ENCODE peak calls at places on chromosomes 13 and 19, in six cellular contexts. One of them, this sample, is unnamed.

GRCh38 chr19:35995655-35995993 is 636 bp downstream of the SDHAF1 start:
- DNase-seq in lung: peak; percentile 54
- DNase-seq in fibroblast of lung: peak; percentile 18
- DNase-seq in neural progenitor cell: peak; percentile 80
- DNase-seq in left lung: no peak
- DNase-seq in right lobe of liver: peak; percentile 57
- DNase-seq in this sample: peak; percentile 24

GRCh38 chr13:74133657-74134201 is 475 bp downstream of the KLF12 start:
- DNase-seq in neural progenitor cell: peak; percentile 89
- DNase-seq in fibroblast of lung: peak; percentile 97
- DNase-seq in right lobe of liver: peak; percentile 61
- DNase-seq in lung: peak; percentile 74
- DNase-seq in left lung: peak; percentile 84
- DNase-seq in this sample: peak; percentile 86

GRCh38 chr13:71811344-71811743 is 55.7 kb downstream of the DACH1 start:
- DNase-seq in neural progenitor cell: no peak
- DNase-seq in left lung: no peak
- DNase-seq in right lobe of liver: no peak
- DNase-seq in fibroblast of lung: no peak
- DNase-seq in lung: no peak
- DNase-seq in this sample: no peak

GRCh38 chr13:23081246-23081645 is 99.5 kb upstream of the SGCG start:
- DNase-seq in fibroblast of lung: peak; percentile 48
- DNase-seq in neural progenitor cell: no peak
- DNase-seq in lung: no peak
- DNase-seq in right lobe of liver: no peak
- DNase-seq in left lung: no peak
- DNase-seq in this sample: no peak

GRCh38 chr19:31119951-31120690 is 229.1 kb downstream of the TSHZ3 start:
- DNase-seq in right lobe of liver: no peak
- DNase-seq in lung: no peak
- DNase-seq in left lung: no peak
- DNase-seq in neural progenitor cell: no peak
- DNase-seq in fibroblast of lung: peak; percentile 84
- DNase-seq in this sample: no peak

GRCh38 chr19:57789288-57789687 is 19.8 kb downstream of the ZNF586 start:
- DNase-seq in fibroblast of lung: no peak
- DNase-seq in neural progenitor cell: no peak
- DNase-seq in lung: no peak
- DNase-seq in right lobe of liver: no peak
- DNase-seq in left lung: no peak
- DNase-seq in this sample: no peak

GRCh38 chr19:3981736-3982681 is 3.3 kb downstream of the EEF2 start:
- DNase-seq in left lung: no peak
- DNase-seq in right lobe of liver: no peak
- DNase-seq in fibroblast of lung: no peak
- DNase-seq in neural progenitor cell: no peak
- DNase-seq in lung: no peak
- DNase-seq in this sample: no peak

GRCh38 chr13:99442273-99442895 is 58.9 kb upstream of the TM9SF2 start:
- DNase-seq in fibroblast of lung: peak; percentile 27
- DNase-seq in lung: no peak
- DNase-seq in right lobe of liver: no peak
- DNase-seq in neural progenitor cell: peak; percentile 60
- DNase-seq in left lung: no peak
- DNase-seq in this sample: peak; percentile 43

GRCh38 chr13:114128624-114129522 is 3.5 kb downstream of the RASA3 start:
- DNase-seq in left lung: peak; percentile 88
- DNase-seq in neural progenitor cell: no peak
- DNase-seq in lung: peak; percentile 74
- DNase-seq in fibroblast of lung: peak; percentile 97
- DNase-seq in right lobe of liver: peak; percentile 80
- DNase-seq in this sample: peak; percentile 79

GRCh38 chr13:50015263-50015662 is at the start of gene KCNRG:
- DNase-seq in lung: no peak
- DNase-seq in right lobe of liver: no peak
- DNase-seq in fibroblast of lung: peak; percentile 44
- DNase-seq in left lung: no peak
- DNase-seq in neural progenitor cell: no peak
- DNase-seq in this sample: no peak

GRCh38 chr13:110957181-110957884 is 42.5 kb upstream of the ANKRD10 start:
- DNase-seq in neural progenitor cell: no peak
- DNase-seq in lung: no peak
- DNase-seq in fibroblast of lung: no peak
- DNase-seq in right lobe of liver: no peak
- DNase-seq in left lung: no peak
- DNase-seq in this sample: no peak

GRCh38 chr13:112072531-112073244 is 5.7 kb downstream of the SOX1 start:
- DNase-seq in right lobe of liver: no peak
- DNase-seq in lung: no peak
- DNase-seq in fibroblast of lung: peak; percentile 8
- DNase-seq in neural progenitor cell: peak; percentile 88
- DNase-seq in left lung: no peak
- DNase-seq in this sample: no peak

GRCh38 chr13:113882716-113883115 is 18.8 kb upstream of the GAS6 start:
- DNase-seq in right lobe of liver: no peak
- DNase-seq in fibroblast of lung: no peak
- DNase-seq in neural progenitor cell: no peak
- DNase-seq in lung: no peak
- DNase-seq in left lung: no peak
- DNase-seq in this sample: no peak

GRCh38 chr13:29081036-29081435 is 260.9 kb downstream of the MTUS2 start:
- DNase-seq in neural progenitor cell: no peak
- DNase-seq in lung: no peak
- DNase-seq in right lobe of liver: no peak
- DNase-seq in fibroblast of lung: no peak
- DNase-seq in left lung: no peak
- DNase-seq in this sample: no peak

GRCh38 chr19:33564836-33565338 is 43.3 kb upstream of the PEPD start:
- DNase-seq in right lobe of liver: no peak
- DNase-seq in neural progenitor cell: no peak
- DNase-seq in left lung: no peak
- DNase-seq in lung: no peak
- DNase-seq in fibroblast of lung: no peak
- DNase-seq in this sample: no peak

GRCh38 chr13:79451500-79451962 is 29.4 kb upstream of the NDFIP2 start:
- DNase-seq in left lung: peak; percentile 56
- DNase-seq in fibroblast of lung: peak; percentile 95
- DNase-seq in right lobe of liver: no peak
- DNase-seq in neural progenitor cell: no peak
- DNase-seq in lung: no peak
- DNase-seq in this sample: peak; percentile 74

GRCh38 chr13:47841131-47841530 is 159.9 kb downstream of the SUCLA2 start:
- DNase-seq in fibroblast of lung: no peak
- DNase-seq in right lobe of liver: no peak
- DNase-seq in neural progenitor cell: no peak
- DNase-seq in left lung: no peak
- DNase-seq in lung: no peak
- DNase-seq in this sample: no peak

GRCh38 chr19:5141278-5141925 is 172.5 kb downstream of the KDM4B start:
- DNase-seq in fibroblast of lung: peak; percentile 92
- DNase-seq in left lung: no peak
- DNase-seq in neural progenitor cell: no peak
- DNase-seq in right lobe of liver: peak; percentile 17
- DNase-seq in lung: no peak
- DNase-seq in this sample: no peak

GRCh38 chr13:39051157-39051556 is 12.9 kb downstream of the NHLRC3 start:
- DNase-seq in neural progenitor cell: peak; percentile 65
- DNase-seq in left lung: no peak
- DNase-seq in fibroblast of lung: peak; percentile 25
- DNase-seq in right lobe of liver: no peak
- DNase-seq in lung: no peak
- DNase-seq in this sample: no peak

GRCh38 chr19:662207-662961 is 630 bp downstream of the RNF126 start:
- DNase-seq in right lobe of liver: peak; percentile 73
- DNase-seq in neural progenitor cell: peak; percentile 55
- DNase-seq in fibroblast of lung: peak; percentile 51
- DNase-seq in left lung: peak; percentile 72
- DNase-seq in lung: no peak
- DNase-seq in this sample: peak; percentile 59

DNA sequence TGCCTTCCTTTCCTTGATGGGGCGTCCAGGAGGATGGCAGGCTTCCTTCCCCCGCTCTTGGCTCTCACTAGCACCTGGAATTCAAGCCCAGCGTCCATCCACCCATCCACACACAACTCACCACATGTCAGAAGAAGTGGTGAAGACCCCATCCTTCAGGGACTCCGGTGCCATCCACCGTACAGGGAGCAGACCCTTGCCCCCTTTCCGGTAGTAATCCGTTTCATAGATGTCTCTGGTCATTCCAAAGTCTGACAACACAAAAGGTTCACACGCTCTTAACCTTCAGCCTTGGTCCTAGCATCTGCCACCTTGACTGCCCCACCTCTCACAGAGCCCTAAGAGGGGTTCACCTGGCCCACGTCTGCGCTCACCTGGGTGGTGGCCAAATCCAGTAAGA is 51.0 kb downstream of the ZNF557 start:
- DNase-seq in lung: no peak
- DNase-seq in neural progenitor cell: no peak
- DNase-seq in right lobe of liver: no peak
- DNase-seq in fibroblast of lung: no peak
- DNase-seq in left lung: no peak
- DNase-seq in this sample: no peak
- H3K36me3 ChIP-seq in lung: peaks cover 29% of the 10 kb centered on the region
- H3K36me3 ChIP-seq in neural progenitor cell: no peaks in the 10 kb centered on the region
- H3K36me3 ChIP-seq in right lobe of liver: peaks cover 23% of the 10 kb centered on the region
- H3K36me3 ChIP-seq in fibroblast of lung: no peaks in the 10 kb centered on the region
- H3K36me3 ChIP-seq in left lung: no peaks in the 10 kb centered on the region
- H3K36me3 ChIP-seq in this sample: no peaks in the 10 kb centered on the region

GRCh38 chr13:63308585-63308984 is 1892.9 kb upstream of the PCDH20 start:
- DNase-seq in neural progenitor cell: no peak
- DNase-seq in right lobe of liver: no peak
- DNase-seq in left lung: no peak
- DNase-seq in lung: no peak
- DNase-seq in fibroblast of lung: no peak
- DNase-seq in this sample: no peak
- H3K4me3 ChIP-seq in neural progenitor cell: no peak overlapping the region
- H3K4me3 ChIP-seq in right lobe of liver: no peak overlapping the region
- H3K4me3 ChIP-seq in left lung: no peak overlapping the region
- H3K4me3 ChIP-seq in lung: no peak overlapping the region
- H3K4me3 ChIP-seq in fibroblast of lung: no peak overlapping the region
- H3K4me3 ChIP-seq in this sample: no peak overlapping the region

GRCh38 chr13:75968103-75968838 is 332.1 kb downstream of the LMO7 start:
- DNase-seq in lung: no peak
- DNase-seq in right lobe of liver: no peak
- DNase-seq in fibroblast of lung: peak; percentile 1
- DNase-seq in left lung: no peak
- DNase-seq in neural progenitor cell: no peak
- DNase-seq in this sample: no peak
- H3K4me1 ChIP-seq in lung: no peaks in the 10 kb centered on the region
- H3K4me1 ChIP-seq in right lobe of liver: no peaks in the 10 kb centered on the region
- H3K4me1 ChIP-seq in fibroblast of lung: no peaks in the 10 kb centered on the region
- H3K4me1 ChIP-seq in left lung: no peaks in the 10 kb centered on the region
- H3K4me1 ChIP-seq in neural progenitor cell: peaks cover 2% of the 10 kb centered on the region
- H3K4me1 ChIP-seq in this sample: no peaks in the 10 kb centered on the region

GRCh38 chr19:55488986-55489710 is 912 bp downstream of the SSC5D start:
- DNase-seq in neural progenitor cell: no peak
- DNase-seq in fibroblast of lung: peak; percentile 49
- DNase-seq in lung: no peak
- DNase-seq in left lung: no peak
- DNase-seq in right lobe of liver: no peak
- DNase-seq in this sample: no peak

GRCh38 chr19:55491546-55492360 is 3.5 kb downstream of the SSC5D start:
- DNase-seq in lung: no peak
- DNase-seq in left lung: no peak
- DNase-seq in fibroblast of lung: no peak
- DNase-seq in neural progenitor cell: no peak
- DNase-seq in right lobe of liver: no peak
- DNase-seq in this sample: no peak

GRCh38 chr19:55490478-55491436 is 2.5 kb downstream of the SSC5D start:
- DNase-seq in lung: no peak
- DNase-seq in fibroblast of lung: peak; percentile 50
- DNase-seq in neural progenitor cell: no peak
- DNase-seq in left lung: no peak
- DNase-seq in right lobe of liver: no peak
- DNase-seq in this sample: no peak

GRCh38 chr19:55487884-55488687 is at the start of gene SSC5D:
- DNase-seq in left lung: peak; percentile 73
- DNase-seq in right lobe of liver: no peak
- DNase-seq in fibroblast of lung: peak; percentile 65
- DNase-seq in lung: no peak
- DNase-seq in neural progenitor cell: peak; percentile 61
- DNase-seq in this sample: no peak

GRCh38 chr19:55489711-55490477 is 1.7 kb downstream of the SSC5D start:
- DNase-seq in fibroblast of lung: no peak
- DNase-seq in lung: no peak
- DNase-seq in left lung: no peak
- DNase-seq in neural progenitor cell: no peak
- DNase-seq in right lobe of liver: no peak
- DNase-seq in this sample: no peak
- H3K36me3 ChIP-seq in fibroblast of lung: peaks cover 1% of the 10 kb centered on the region
- H3K36me3 ChIP-seq in lung: no peaks in the 10 kb centered on the region
- H3K36me3 ChIP-seq in left lung: no peaks in the 10 kb centered on the region
- H3K36me3 ChIP-seq in neural progenitor cell: no peaks in the 10 kb centered on the region
- H3K36me3 ChIP-seq in right lobe of liver: no peaks in the 10 kb centered on the region
- H3K36me3 ChIP-seq in this sample: no peaks in the 10 kb centered on the region

DNA sequence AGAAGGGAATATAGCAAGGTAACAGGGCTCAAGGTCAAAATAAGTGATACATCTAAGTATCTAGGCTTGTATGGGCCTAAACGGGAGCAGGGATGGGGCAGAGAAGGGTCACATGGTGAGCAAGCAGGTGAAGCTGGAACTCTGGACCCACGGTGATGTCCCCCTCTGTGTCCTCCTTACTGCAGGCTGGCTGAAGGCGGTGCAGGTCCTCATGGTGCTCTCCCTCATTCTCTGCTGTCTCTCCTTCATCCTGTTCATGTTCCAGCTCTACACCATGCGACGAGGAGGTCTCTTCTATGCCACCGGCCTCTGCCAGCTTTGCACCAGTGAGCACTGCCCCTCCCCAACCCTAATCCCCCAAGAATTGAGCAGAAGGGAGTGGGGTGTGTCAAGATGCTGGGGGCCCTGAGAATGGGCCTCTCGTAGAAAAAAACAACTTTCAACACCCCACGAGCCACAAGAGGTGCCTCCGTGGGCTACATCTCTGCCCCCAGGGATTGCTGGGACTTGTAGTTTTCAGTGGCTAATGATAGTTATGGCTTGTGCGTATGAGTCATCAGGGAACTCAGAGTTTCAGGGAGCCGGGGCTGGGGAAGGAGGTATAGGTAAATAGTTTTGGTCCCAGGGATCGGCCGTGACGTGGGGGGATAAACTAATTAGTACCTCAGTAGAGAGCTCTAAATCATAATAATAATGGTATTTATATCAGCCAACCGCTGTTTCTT is 4.0 kb downstream of the EMP3 start:
- DNase-seq in left lung: no peak
- DNase-seq in fibroblast of lung: peak; percentile 65
- DNase-seq in lung: no peak
- DNase-seq in right lobe of liver: no peak
- DNase-seq in neural progenitor cell: no peak
- DNase-seq in this sample: peak; percentile 20
- H3K4me3 ChIP-seq in left lung: peak overlapping the region; percentile 68
- H3K4me3 ChIP-seq in fibroblast of lung: no peak overlapping the region
- H3K4me3 ChIP-seq in lung: no peak overlapping the region
- H3K4me3 ChIP-seq in right lobe of liver: no peak overlapping the region
- H3K4me3 ChIP-seq in neural progenitor cell: no peak overlapping the region
- H3K4me3 ChIP-seq in this sample: peak overlapping the region; percentile 48

GRCh38 chr13:44573071-44573470 is 3.1 kb downstream of the TSC22D1 start:
- DNase-seq in right lobe of liver: no peak
- DNase-seq in left lung: no peak
- DNase-seq in lung: no peak
- DNase-seq in neural progenitor cell: peak; percentile 60
- DNase-seq in fibroblast of lung: peak; percentile 33
- DNase-seq in this sample: no peak
- H3K4me1 ChIP-seq in right lobe of liver: no peaks in the 10 kb centered on the region
- H3K4me1 ChIP-seq in left lung: peaks cover 50% of the 10 kb centered on the region
- H3K4me1 ChIP-seq in lung: peaks cover 15% of the 10 kb centered on the region
- H3K4me1 ChIP-seq in neural progenitor cell: peaks cover 47% of the 10 kb centered on the region
- H3K4me1 ChIP-seq in fibroblast of lung: peaks cover 12% of the 10 kb centered on the region
- H3K4me1 ChIP-seq in this sample: peaks cover 15% of the 10 kb centered on the region

GRCh38 chr19:15977690-15978089 is 28.9 kb downstream of the OR10H4 start:
- DNase-seq in right lobe of liver: no peak
- DNase-seq in neural progenitor cell: no peak
- DNase-seq in fibroblast of lung: no peak
- DNase-seq in lung: no peak
- DNase-seq in left lung: no peak
- DNase-seq in this sample: no peak
- H3K36me3 ChIP-seq in right lobe of liver: no peaks in the 10 kb centered on the region
- H3K36me3 ChIP-seq in neural progenitor cell: no peaks in the 10 kb centered on the region
- H3K36me3 ChIP-seq in fibroblast of lung: no peaks in the 10 kb centered on the region
- H3K36me3 ChIP-seq in lung: no peaks in the 10 kb centered on the region
- H3K36me3 ChIP-seq in left lung: no peaks in the 10 kb centered on the region
- H3K36me3 ChIP-seq in this sample: no peaks in the 10 kb centered on the region